ENCODE peak calls at places on chromosomes 1 and 21, in six cellular contexts. N, G, O, A, F and M are unnamed samples.

GRCh38 chr1:223142269-223142668 is 779 bp downstream of the TLR5 start:
- DNase-seq in N (no peak), G (no peak), O (no peak), A (no peak), F (no peak), M (no peak)

GRCh38 chr1:239389703-239390102 is 3.3 kb downstream of the CHRM3 start:
- DNase-seq in N (no peak), G (no peak), O (no peak), A (no peak), F (no peak), M (no peak)

GRCh38 chr1:155125946-155126493 is 1.7 kb upstream of the EFNA1 start:
- DNase-seq in N (no peak), G (no peak), O (no peak), A (peak; percentile 48), F (no peak), M (peak; percentile 94)

GRCh38 chr1:34166191-34167090 is 1.4 kb upstream of the CSMD2 start:
- DNase-seq in N (no peak), G (no peak), O (no peak), A (peak; percentile 45), F (no peak), M (no peak)

GRCh38 chr1:89901957-89902669 is 81.3 kb downstream of the LRRC8D start:
- DNase-seq in N (no peak), G (no peak), O (no peak), A (no peak), F (no peak), M (no peak)

GRCh38 chr1:113912594-113913311 is 7.6 kb downstream of the DCLRE1B start:
- DNase-seq in N (no peak), G (no peak), O (peak; percentile 69), A (no peak), F (no peak), M (no peak)

GRCh38 chr1:221117548-221117951 is 238.3 kb downstream of the HLX start:
- DNase-seq in N (no peak), G (no peak), O (peak; percentile 89), A (no peak), F (no peak), M (no peak)

GRCh38 chr21:42463861-42464515 is 32.0 kb downstream of the RSPH1 start:
- DNase-seq in N (peak; percentile 69), G (peak; percentile 66), O (peak; percentile 21), A (no peak), F (no peak), M (peak; percentile 65)

GRCh38 chr1:52904590-52905375 is 16.8 kb downstream of the ECHDC2 start:
- DNase-seq in N (no peak), G (no peak), O (no peak), A (no peak), F (no peak), M (no peak)

GRCh38 chr1:60753508-60753907 is 328.9 kb upstream of the NFIA start:
- DNase-seq in N (no peak), G (no peak), O (no peak), A (no peak), F (no peak), M (no peak)

GRCh38 chr21:24456358-24456757 is 1150.9 kb downstream of the MRPL39 start:
- DNase-seq in N (no peak), G (no peak), O (no peak), A (no peak), F (no peak), M (no peak)

GRCh38 chr1:227947678-227948492 is at the start of gene WNT9A:
- DNase-seq in N (no peak), G (no peak), O (no peak), A (no peak), F (peak; percentile 84), M (peak; percentile 38)

GRCh38 chr21:37804001-37804400 is 112.3 kb downstream of the KCNJ6 start:
- DNase-seq in N (no peak), G (no peak), O (no peak), A (no peak), F (no peak), M (no peak)

GRCh38 chr1:155307247-155307740 is 1.4 kb upstream of the FDPS start:
- DNase-seq in N (no peak), G (no peak), O (no peak), A (no peak), F (no peak), M (no peak)

GRCh38 chr1:218242171-218242570 is 42.9 kb upstream of the RRP15 start:
- DNase-seq in N (no peak), G (no peak), O (no peak), A (no peak), F (no peak), M (no peak)

GRCh38 chr21:38768385-38769071 is 37.2 kb upstream of the ETS2 start:
- DNase-seq in N (no peak), G (no peak), O (no peak), A (no peak), F (no peak), M (no peak)

GRCh38 chr1:31531177-31532000 is 44.9 kb upstream of the TINAGL1 start:
- DNase-seq in N (no peak), G (no peak), O (peak; percentile 35), A (no peak), F (no peak), M (no peak)

GRCh38 chr1:45629035-45629434 is 5.2 kb upstream of the CCDC17 start:
- DNase-seq in N (no peak), G (peak; percentile 52), O (no peak), A (no peak), F (no peak), M (no peak)

GRCh38 chr1:204874274-204874673 is 3.6 kb downstream of the NFASC start:
- DNase-seq in N (no peak), G (no peak), O (no peak), A (no peak), F (no peak), M (no peak)

GRCh38 chr1:172206256-172206655 is 214.2 kb upstream of the C1orf105 start:
- DNase-seq in N (no peak), G (no peak), O (no peak), A (no peak), F (no peak), M (no peak)

GRCh38 chr1:65174585-65174984 is 26.6 kb downstream of the AK4 start:
- DNase-seq in N (no peak), G (no peak), O (peak; percentile 83), A (no peak), F (no peak), M (peak; percentile 35)

GRCh38 chr1:97334454-97334853 is 586.4 kb downstream of the DPYD start:
- DNase-seq in N (no peak), G (no peak), O (peak; percentile 73), A (no peak), F (no peak), M (no peak)

GRCh38 chr1:63906053-63906704 is 132.4 kb downstream of the ROR1 start:
- DNase-seq in N (no peak), G (no peak), O (no peak), A (no peak), F (no peak), M (no peak)

GRCh38 chr1:218665216-218665615 is 320.1 kb downstream of the TGFB2 start:
- DNase-seq in N (no peak), G (no peak), O (peak; percentile 31), A (no peak), F (no peak), M (no peak)

GRCh38 chr21:44556879-44557278 is 1.7 kb downstream of the KRTAP10-3 start:
- DNase-seq in N (no peak), G (no peak), O (no peak), A (no peak), F (no peak), M (no peak)

GRCh38 chr1:171185064-171185463 is at the start of gene FMO2:
- DNase-seq in N (no peak), G (no peak), O (no peak), A (no peak), F (no peak), M (no peak)

GRCh38 chr1:242556276-242556675 is 31.8 kb upstream of the PLD5 start:
- DNase-seq in N (no peak), G (no peak), O (no peak), A (no peak), F (no peak), M (no peak)

GRCh38 chr1:9181176-9181906 is 52.4 kb upstream of the GPR157 start:
- DNase-seq in N (peak; percentile 15), G (no peak), O (no peak), A (no peak), F (peak; percentile 94), M (peak; percentile 80)

GRCh38 chr1:192927496-192927895 is 118.7 kb downstream of the RGS2 start:
- DNase-seq in N (no peak), G (no peak), O (no peak), A (no peak), F (no peak), M (no peak)

GRCh38 chr1:33257759-33258712 is 1.7 kb downstream of the ZNF362 start:
- DNase-seq in N (no peak), G (no peak), O (no peak), A (no peak), F (no peak), M (peak; percentile 32)

GRCh38 chr1:240611619-240612490 is at the start of gene GREM2:
- DNase-seq in N (peak; percentile 8), G (no peak), O (peak; percentile 95), A (peak; percentile 5), F (no peak), M (peak; percentile 62)